ENCODE peak calls at places on chromosome 7, in nine cellular contexts. J is colonic mucosa; I is lower lobe of right lung; A is neural progenitor cell; P is transverse colon; E is CD8-positive, alpha-beta T cell; D is RWPE2; X is adrenal gland; C is fibroblast of lung. N is an unnamed sample.

GRCh38 chr7:6260291-6261183 is 11.9 kb downstream of the CYTH3 start:
- DNase-seq in J (no peak), I (no peak), A (no peak), P (no peak), E (no peak), D (no peak), X (no peak), C (peak; percentile 75), N (no peak)

GRCh38 chr7:24828871-24829661 is 71.8 kb upstream of the GSDME start:
- DNase-seq in J (no peak), I (no peak), A (no peak), P (no peak), E (no peak), D (no peak), X (no peak), C (peak; percentile 58), N (no peak)

GRCh38 chr7:20798081-20798693 is 11.5 kb upstream of the SP8 start:
- DNase-seq in J (peak; percentile 76), I (peak; percentile 69), A (peak; percentile 89), P (peak; percentile 69), E (no peak), D (peak; percentile 61), X (peak; percentile 42), C (peak; percentile 39), N (peak; percentile 55)

GRCh38 chr7:28747854-28748253 is 210.3 kb downstream of the TRIL start:
- DNase-seq in J (no peak), I (no peak), A (no peak), P (no peak), E (no peak), D (no peak), X (no peak), C (no peak), N (no peak)

GRCh38 chr7:22351878-22352277 is 5.1 kb downstream of the RAPGEF5 start:
- DNase-seq in J (no peak), I (no peak), A (no peak), P (no peak), E (no peak), D (no peak), X (peak; percentile 14), C (peak; percentile 23), N (no peak)

GRCh38 chr7:50837965-50838364 is 55.3 kb upstream of the GRB10 start:
- DNase-seq in J (no peak), I (no peak), A (no peak), P (no peak), E (no peak), D (peak; percentile 74), X (no peak), C (peak; percentile 93), N (peak; percentile 71)

GRCh38 chr7:46812047-46812672 is 769.8 kb downstream of the TNS3 start:
- DNase-seq in J (no peak), I (no peak), A (no peak), P (no peak), E (no peak), D (no peak), X (no peak), C (peak; percentile 32), N (no peak)

GRCh38 chr7:46286346-46286745 is 365.3 kb upstream of the IGFBP3 start:
- DNase-seq in J (no peak), I (no peak), A (no peak), P (no peak), E (no peak), D (no peak), X (no peak), C (no peak), N (no peak)

GRCh38 chr7:27181176-27181520 is 3.9 kb downstream of the HOXA11 start:
- DNase-seq in J (no peak), I (no peak), A (no peak), P (peak; percentile 12), E (no peak), D (no peak), X (no peak), C (no peak), N (peak; percentile 43)

GRCh38 chr7:91411062-91411461 is 146.8 kb downstream of the FZD1 start:
- DNase-seq in J (no peak), I (no peak), A (no peak), P (no peak), E (no peak), D (no peak), X (no peak), C (no peak), N (no peak)

GRCh38 chr7:91408388-91409154 is 144.3 kb downstream of the FZD1 start:
- DNase-seq in J (no peak), I (no peak), A (no peak), P (no peak), E (no peak), D (no peak), X (no peak), C (peak; percentile 31), N (no peak)

GRCh38 chr7:91414734-91415133 is 150.5 kb downstream of the FZD1 start:
- DNase-seq in J (no peak), I (no peak), A (no peak), P (no peak), E (no peak), D (no peak), X (no peak), C (no peak), N (no peak)

GRCh38 chr7:91416485-91416884 is 152.3 kb downstream of the FZD1 start:
- DNase-seq in J (no peak), I (no peak), A (no peak), P (no peak), E (no peak), D (no peak), X (no peak), C (no peak), N (no peak)

DNA sequence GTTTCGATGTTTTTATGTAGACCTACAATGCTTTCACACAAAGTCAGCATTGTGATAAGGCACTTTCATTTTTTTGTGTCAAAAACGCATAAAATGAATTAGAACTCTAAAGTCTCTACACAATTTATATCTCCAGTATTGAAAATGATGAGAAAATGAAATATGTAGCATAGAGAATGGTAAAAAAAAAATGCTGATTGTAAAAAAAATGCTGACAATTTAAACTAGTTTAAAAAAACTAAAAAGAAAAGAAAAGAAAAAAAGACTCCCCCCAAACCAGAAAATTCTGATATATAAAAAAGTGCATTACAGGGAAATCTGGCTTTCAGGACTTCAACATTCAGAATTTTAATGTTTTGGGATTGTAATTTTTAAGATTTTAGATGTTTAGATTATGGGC is 148.1 kb downstream of the FZD1 start:
- DNase-seq in J (no peak), I (no peak), A (no peak), P (no peak), E (no peak), D (no peak), X (no peak), C (no peak), N (no peak)
- H3K27me3 ChIP-seq in J (no peaks in the 10 kb centered on the region), I (no peaks in the 10 kb centered on the region), A (no peaks in the 10 kb centered on the region), P (no peaks in the 10 kb centered on the region), E (no peaks in the 10 kb centered on the region), D (peaks cover 10% of the 10 kb centered on the region), X (no peaks in the 10 kb centered on the region), C (peaks cover 3% of the 10 kb centered on the region), N (no peaks in the 10 kb centered on the region)

DNA sequence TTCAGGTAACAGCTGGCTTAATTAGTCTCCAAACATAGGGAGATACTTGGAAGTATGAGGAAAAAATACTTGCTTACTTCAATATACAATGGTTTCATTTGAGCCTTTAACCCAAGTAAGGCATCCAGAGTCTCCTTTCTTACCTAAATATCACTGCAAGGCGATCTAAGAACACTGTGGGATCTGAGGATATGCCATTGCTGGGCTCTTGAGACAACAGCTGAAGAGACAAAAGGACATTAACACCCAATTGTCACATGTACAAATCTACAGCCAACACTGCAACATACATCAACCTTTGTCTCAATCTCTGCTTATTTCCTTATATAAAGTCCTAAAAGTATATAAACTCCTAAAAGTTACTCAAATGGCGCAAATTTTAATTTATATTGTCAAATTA is 44.4 kb downstream of the IRF5 start:
- DNase-seq in J (no peak), I (no peak), A (no peak), P (no peak), E (no peak), D (no peak), X (no peak), C (no peak), N (no peak)
- H3K27ac ChIP-seq in J (no peak overlapping the region), I (no peak overlapping the region), A (no peak overlapping the region), P (no peak overlapping the region), E (no peak overlapping the region), D (no peak overlapping the region), X (no peak overlapping the region), C (no peak overlapping the region), N (no peak overlapping the region)

DNA sequence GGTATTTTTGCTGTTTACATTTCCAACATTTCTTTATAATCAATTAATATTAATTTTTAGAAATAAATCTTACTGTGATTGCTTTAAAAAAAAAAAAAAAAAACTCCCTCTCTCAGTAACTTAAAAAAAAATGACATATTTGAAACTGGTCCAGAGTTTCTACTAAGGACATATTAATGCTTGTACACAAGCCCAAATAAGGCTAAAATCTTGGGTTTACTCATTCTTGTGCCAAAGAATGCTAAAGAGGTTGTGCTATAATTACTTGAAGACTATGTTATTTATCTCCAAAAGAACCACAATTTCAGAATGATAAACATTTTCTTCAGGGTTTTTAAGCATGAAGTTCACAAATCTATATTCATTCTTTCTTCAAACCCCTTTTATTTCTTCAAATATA is 39.4 kb upstream of the PHF14 start:
- DNase-seq in J (no peak), I (no peak), A (no peak), P (no peak), E (no peak), D (no peak), X (no peak), C (peak; percentile 76), N (no peak)
- H3K36me3 ChIP-seq in J (no peaks in the 10 kb centered on the region), I (peaks cover 72% of the 10 kb centered on the region), A (peaks cover 19% of the 10 kb centered on the region), P (no peaks in the 10 kb centered on the region), E (peaks cover 11% of the 10 kb centered on the region), D (peaks cover 67% of the 10 kb centered on the region), X (no peaks in the 10 kb centered on the region), C (peaks cover 12% of the 10 kb centered on the region), N (peaks cover 61% of the 10 kb centered on the region)

GRCh38 chr7:38429057-38429456 is 155.6 kb upstream of the TARP start:
- DNase-seq in J (no peak), I (no peak), A (no peak), P (no peak), E (no peak), D (no peak), X (no peak), C (no peak), N (no peak)

GRCh38 chr7:38428040-38428439 is 154.6 kb upstream of the TARP start:
- DNase-seq in J (no peak), I (no peak), A (no peak), P (no peak), E (no peak), D (no peak), X (no peak), C (peak; percentile 24), N (no peak)

GRCh38 chr7:38424750-38425463 is 151.5 kb upstream of the TARP start:
- DNase-seq in J (no peak), I (no peak), A (no peak), P (no peak), E (no peak), D (no peak), X (no peak), C (no peak), N (no peak)

GRCh38 chr7:38427279-38427955 is 154.0 kb upstream of the TARP start:
- DNase-seq in J (no peak), I (no peak), A (no peak), P (no peak), E (no peak), D (no peak), X (no peak), C (no peak), N (no peak)

DNA sequence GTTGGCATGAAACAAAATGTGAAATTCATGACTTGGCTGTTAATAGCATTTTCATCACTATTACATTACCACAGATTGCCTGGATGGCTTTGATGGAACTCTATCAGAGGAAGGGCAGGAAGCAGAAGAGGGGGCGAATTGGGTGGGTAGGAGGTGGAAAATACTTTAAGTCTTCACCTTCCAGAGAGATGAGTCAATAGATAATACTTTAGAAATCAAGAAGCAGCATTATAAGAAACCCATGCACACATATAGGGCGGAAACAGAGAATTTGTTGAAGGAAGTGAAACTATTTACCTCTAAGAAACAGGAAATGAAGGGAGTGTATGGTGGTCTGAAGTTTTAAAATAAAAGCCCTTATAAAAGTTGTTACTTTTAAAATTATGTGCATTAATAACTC is 152.1 kb upstream of the TARP start:
- DNase-seq in J (no peak), I (no peak), A (no peak), P (no peak), E (no peak), D (no peak), X (no peak), C (no peak), N (no peak)
- H3K27me3 ChIP-seq in J (no peaks in the 10 kb centered on the region), I (no peaks in the 10 kb centered on the region), A (no peaks in the 10 kb centered on the region), P (no peaks in the 10 kb centered on the region), E (no peaks in the 10 kb centered on the region), D (peaks cover 2% of the 10 kb centered on the region), X (no peaks in the 10 kb centered on the region), C (no peaks in the 10 kb centered on the region), N (peaks cover 3% of the 10 kb centered on the region)